ENCODE peak calls at places on chromosome 13, in ten cellular contexts. One of them, this sample, is unnamed.

GRCh38 chr13:77565635-77566034 is 30.1 kb downstream of the SCEL start:
- DNase-seq in psoas muscle: no peak
- DNase-seq in neural crest cell: no peak
- DNase-seq in stimulated activated CD8-positive, alpha-beta memory T cell treated with anti-CD3 and anti-CD28 coated beads, Interleukin-2, amount 100 ng/mL, for 48 hours: no peak
- DNase-seq in HuH-7: peak; percentile 6
- DNase-seq in NCI-H1092: peak; percentile 28
- DNase-seq in T1000: no peak
- DNase-seq in H9: no peak
- DNase-seq in nephron progenitor cell: no peak
- DNase-seq in NCI-H187: peak; percentile 6
- DNase-seq in this sample: peak; percentile 33

GRCh38 chr13:51315658-51316057 is 23.8 kb upstream of the SERPINE3 start:
- DNase-seq in psoas muscle: no peak
- DNase-seq in neural crest cell: no peak
- DNase-seq in stimulated activated CD8-positive, alpha-beta memory T cell treated with anti-CD3 and anti-CD28 coated beads, Interleukin-2, amount 100 ng/mL, for 48 hours: no peak
- DNase-seq in HuH-7: no peak
- DNase-seq in NCI-H1092: no peak
- DNase-seq in T1000: no peak
- DNase-seq in H9: no peak
- DNase-seq in nephron progenitor cell: no peak
- DNase-seq in NCI-H187: no peak
- DNase-seq in this sample: no peak

GRCh38 chr13:23081901-23082300 is 98.9 kb upstream of the SGCG start:
- DNase-seq in psoas muscle: no peak
- DNase-seq in neural crest cell: no peak
- DNase-seq in stimulated activated CD8-positive, alpha-beta memory T cell treated with anti-CD3 and anti-CD28 coated beads, Interleukin-2, amount 100 ng/mL, for 48 hours: no peak
- DNase-seq in HuH-7: no peak
- DNase-seq in NCI-H1092: no peak
- DNase-seq in T1000: no peak
- DNase-seq in H9: no peak
- DNase-seq in nephron progenitor cell: no peak
- DNase-seq in NCI-H187: no peak
- DNase-seq in this sample: no peak

GRCh38 chr13:101127741-101128353 is 288.5 kb downstream of the NALCN start:
- DNase-seq in psoas muscle: no peak
- DNase-seq in neural crest cell: no peak
- DNase-seq in stimulated activated CD8-positive, alpha-beta memory T cell treated with anti-CD3 and anti-CD28 coated beads, Interleukin-2, amount 100 ng/mL, for 48 hours: no peak
- DNase-seq in HuH-7: peak; percentile 9
- DNase-seq in NCI-H1092: peak; percentile 25
- DNase-seq in T1000: no peak
- DNase-seq in H9: no peak
- DNase-seq in nephron progenitor cell: peak; percentile 30
- DNase-seq in NCI-H187: peak; percentile 34
- DNase-seq in this sample: peak; percentile 51

GRCh38 chr13:113573065-113573464 is 11.5 kb upstream of the TFDP1 start:
- DNase-seq in psoas muscle: no peak
- DNase-seq in neural crest cell: no peak
- DNase-seq in stimulated activated CD8-positive, alpha-beta memory T cell treated with anti-CD3 and anti-CD28 coated beads, Interleukin-2, amount 100 ng/mL, for 48 hours: no peak
- DNase-seq in HuH-7: no peak
- DNase-seq in NCI-H1092: no peak
- DNase-seq in T1000: no peak
- DNase-seq in H9: no peak
- DNase-seq in nephron progenitor cell: no peak
- DNase-seq in NCI-H187: no peak
- DNase-seq in this sample: no peak

GRCh38 chr13:97719759-97720158 is 233.7 kb upstream of the IPO5 start:
- DNase-seq in psoas muscle: no peak
- DNase-seq in neural crest cell: no peak
- DNase-seq in stimulated activated CD8-positive, alpha-beta memory T cell treated with anti-CD3 and anti-CD28 coated beads, Interleukin-2, amount 100 ng/mL, for 48 hours: no peak
- DNase-seq in HuH-7: no peak
- DNase-seq in NCI-H1092: no peak
- DNase-seq in T1000: no peak
- DNase-seq in H9: no peak
- DNase-seq in nephron progenitor cell: no peak
- DNase-seq in NCI-H187: no peak
- DNase-seq in this sample: no peak

GRCh38 chr13:108494991-108495661 is 134.3 kb upstream of the MYO16 start:
- DNase-seq in psoas muscle: no peak
- DNase-seq in neural crest cell: peak; percentile 14
- DNase-seq in stimulated activated CD8-positive, alpha-beta memory T cell treated with anti-CD3 and anti-CD28 coated beads, Interleukin-2, amount 100 ng/mL, for 48 hours: no peak
- DNase-seq in HuH-7: no peak
- DNase-seq in NCI-H1092: no peak
- DNase-seq in T1000: no peak
- DNase-seq in H9: peak; percentile 37
- DNase-seq in nephron progenitor cell: no peak
- DNase-seq in NCI-H187: no peak
- DNase-seq in this sample: no peak

GRCh38 chr13:75739244-75739868 is 103.2 kb downstream of the LMO7 start:
- DNase-seq in psoas muscle: no peak
- DNase-seq in neural crest cell: no peak
- DNase-seq in stimulated activated CD8-positive, alpha-beta memory T cell treated with anti-CD3 and anti-CD28 coated beads, Interleukin-2, amount 100 ng/mL, for 48 hours: no peak
- DNase-seq in HuH-7: no peak
- DNase-seq in NCI-H1092: no peak
- DNase-seq in T1000: no peak
- DNase-seq in H9: no peak
- DNase-seq in nephron progenitor cell: no peak
- DNase-seq in NCI-H187: no peak
- DNase-seq in this sample: no peak

GRCh38 chr13:64579331-64579730 is 2650.8 kb downstream of the PCDH9 start:
- DNase-seq in psoas muscle: no peak
- DNase-seq in neural crest cell: no peak
- DNase-seq in stimulated activated CD8-positive, alpha-beta memory T cell treated with anti-CD3 and anti-CD28 coated beads, Interleukin-2, amount 100 ng/mL, for 48 hours: no peak
- DNase-seq in HuH-7: no peak
- DNase-seq in NCI-H1092: no peak
- DNase-seq in T1000: no peak
- DNase-seq in H9: no peak
- DNase-seq in nephron progenitor cell: no peak
- DNase-seq in NCI-H187: no peak
- DNase-seq in this sample: no peak

GRCh38 chr13:112671359-112671758 is 18.5 kb upstream of the ATP11A start:
- DNase-seq in psoas muscle: no peak
- DNase-seq in neural crest cell: no peak
- DNase-seq in stimulated activated CD8-positive, alpha-beta memory T cell treated with anti-CD3 and anti-CD28 coated beads, Interleukin-2, amount 100 ng/mL, for 48 hours: no peak
- DNase-seq in HuH-7: no peak
- DNase-seq in NCI-H1092: no peak
- DNase-seq in T1000: no peak
- DNase-seq in H9: no peak
- DNase-seq in nephron progenitor cell: no peak
- DNase-seq in NCI-H187: no peak
- DNase-seq in this sample: no peak

GRCh38 chr13:51731759-51732158 is 72.2 kb downstream of the DHRS12 start:
- DNase-seq in psoas muscle: no peak
- DNase-seq in neural crest cell: no peak
- DNase-seq in stimulated activated CD8-positive, alpha-beta memory T cell treated with anti-CD3 and anti-CD28 coated beads, Interleukin-2, amount 100 ng/mL, for 48 hours: no peak
- DNase-seq in HuH-7: peak; percentile 17
- DNase-seq in NCI-H1092: no peak
- DNase-seq in T1000: no peak
- DNase-seq in H9: no peak
- DNase-seq in nephron progenitor cell: no peak
- DNase-seq in NCI-H187: no peak
- DNase-seq in this sample: peak; percentile 44

GRCh38 chr13:103788061-103788652 is 721.9 kb upstream of the SLC10A2 start:
- DNase-seq in psoas muscle: no peak
- DNase-seq in neural crest cell: no peak
- DNase-seq in stimulated activated CD8-positive, alpha-beta memory T cell treated with anti-CD3 and anti-CD28 coated beads, Interleukin-2, amount 100 ng/mL, for 48 hours: no peak
- DNase-seq in HuH-7: no peak
- DNase-seq in NCI-H1092: no peak
- DNase-seq in T1000: no peak
- DNase-seq in H9: peak; percentile 36
- DNase-seq in nephron progenitor cell: peak; percentile 8
- DNase-seq in NCI-H187: no peak
- DNase-seq in this sample: no peak

GRCh38 chr13:35512271-35512920 is 35.9 kb upstream of the MAB21L1 start:
- DNase-seq in psoas muscle: no peak
- DNase-seq in neural crest cell: no peak
- DNase-seq in stimulated activated CD8-positive, alpha-beta memory T cell treated with anti-CD3 and anti-CD28 coated beads, Interleukin-2, amount 100 ng/mL, for 48 hours: no peak
- DNase-seq in HuH-7: no peak
- DNase-seq in NCI-H1092: no peak
- DNase-seq in T1000: peak; percentile 5
- DNase-seq in H9: no peak
- DNase-seq in nephron progenitor cell: no peak
- DNase-seq in NCI-H187: no peak
- DNase-seq in this sample: no peak

GRCh38 chr13:75635621-75636338 is at the start of gene LMO7:
- DNase-seq in psoas muscle: peak; percentile 69
- DNase-seq in neural crest cell: peak; percentile 31
- DNase-seq in stimulated activated CD8-positive, alpha-beta memory T cell treated with anti-CD3 and anti-CD28 coated beads, Interleukin-2, amount 100 ng/mL, for 48 hours: peak; percentile 8
- DNase-seq in HuH-7: peak; percentile 39
- DNase-seq in NCI-H1092: no peak
- DNase-seq in T1000: peak; percentile 24
- DNase-seq in H9: peak; percentile 82
- DNase-seq in nephron progenitor cell: peak; percentile 68
- DNase-seq in NCI-H187: peak; percentile 10
- DNase-seq in this sample: peak; percentile 64

GRCh38 chr13:113951246-113951999 is 22.5 kb downstream of the C13orf46 start:
- DNase-seq in psoas muscle: peak; percentile 89
- DNase-seq in neural crest cell: peak; percentile 45
- DNase-seq in stimulated activated CD8-positive, alpha-beta memory T cell treated with anti-CD3 and anti-CD28 coated beads, Interleukin-2, amount 100 ng/mL, for 48 hours: peak; percentile 32
- DNase-seq in HuH-7: no peak
- DNase-seq in NCI-H1092: peak; percentile 54
- DNase-seq in T1000: no peak
- DNase-seq in H9: peak; percentile 74
- DNase-seq in nephron progenitor cell: peak; percentile 74
- DNase-seq in NCI-H187: peak; percentile 89
- DNase-seq in this sample: peak; percentile 84